ENCODE peak calls at places on chromosomes 7 and 10, in six cellular contexts. F, I, P, Q, U and O are unnamed samples.

GRCh38 chr7:83819911-83820310 is 171.0 kb upstream of the SEMA3E start:
- DNase-seq in F (no peak), I (no peak), P (peak), Q (no peak), U (no peak), O (no peak)

GRCh38 chr10:126314848-126315247 is 73.4 kb downstream of the ADAM12 start:
- DNase-seq in F (no peak), I (no peak), P (no peak), Q (no peak), U (no peak), O (no peak)

GRCh38 chr10:95941115-95941514 is 33.3 kb downstream of the CC2D2B start:
- DNase-seq in F (no peak), I (no peak), P (no peak), Q (no peak), U (no peak), O (no peak)

GRCh38 chr7:97179454-97180104 is 62.1 kb downstream of the SDHAF3 start:
- DNase-seq in F (peak), I (peak), P (peak), Q (peak), U (peak), O (peak)

GRCh38 chr10:119408969-119409371 is 133.5 kb downstream of the RGS10 start:
- DNase-seq in F (no peak), I (no peak), P (no peak), Q (no peak), U (peak), O (no peak)

GRCh38 chr10:132866601-132867381 is 75.6 kb downstream of the CFAP46 start:
- DNase-seq in F (no peak), I (no peak), P (no peak), Q (no peak), U (no peak), O (no peak)

GRCh38 chr7:28988818-28989595 is 30.9 kb upstream of the TRIL start:
- DNase-seq in F (peak), I (no peak), P (peak), Q (no peak), U (peak), O (peak)

GRCh38 chr10:57320416-57320815 is 947.3 kb downstream of the IPMK start:
- DNase-seq in F (no peak), I (no peak), P (no peak), Q (no peak), U (no peak), O (no peak)

GRCh38 chr7:46218461-46219202 is 297.6 kb upstream of the IGFBP3 start:
- DNase-seq in F (no peak), I (no peak), P (no peak), Q (no peak), U (peak), O (no peak)

GRCh38 chr10:34834274-34834673 is 19.2 kb upstream of the PARD3 start:
- DNase-seq in F (no peak), I (no peak), P (no peak), Q (no peak), U (no peak), O (peak)

GRCh38 chr10:84138478-84139125 is 707 bp upstream of the GHITM start:
- DNase-seq in F (peak), I (no peak), P (peak), Q (no peak), U (no peak), O (no peak)

GRCh38 chr10:69446650-69447151 is 4.6 kb upstream of the TSPAN15 start:
- DNase-seq in F (peak), I (no peak), P (peak), Q (no peak), U (peak), O (peak)

GRCh38 chr7:86708334-86708733 is 64.6 kb downstream of the GRM3 start:
- DNase-seq in F (no peak), I (no peak), P (no peak), Q (no peak), U (no peak), O (no peak)

GRCh38 chr10:31134303-31134928 is 102.8 kb upstream of the ZNF438 start:
- DNase-seq in F (peak), I (peak), P (peak), Q (no peak), U (peak), O (peak)

GRCh38 chr7:127892488-127893314 is 138.5 kb downstream of the LRRC4 start:
- DNase-seq in F (no peak), I (no peak), P (peak), Q (no peak), U (no peak), O (no peak)

GRCh38 chr7:22725585-22725984 is 1.4 kb upstream of the IL6 start:
- DNase-seq in F (peak), I (peak), P (peak), Q (no peak), U (peak), O (no peak)

GRCh38 chr10:110857265-110858158 is 14.2 kb upstream of the PDCD4 start:
- DNase-seq in F (no peak), I (peak), P (peak), Q (no peak), U (peak), O (no peak)

GRCh38 chr7:156019308-156019707 is 207.0 kb upstream of the SHH start:
- DNase-seq in F (no peak), I (no peak), P (no peak), Q (no peak), U (no peak), O (no peak)

GRCh38 chr10:125084191-125085186 is 75.9 kb downstream of the CTBP2 start:
- DNase-seq in F (peak), I (no peak), P (peak), Q (no peak), U (peak), O (peak)

GRCh38 chr7:159117366-159118219 is 27.1 kb downstream of the VIPR2 start:
- DNase-seq in F (no peak), I (no peak), P (no peak), Q (no peak), U (no peak), O (no peak)

GRCh38 chr7:121505540-121506182 is 109.6 kb upstream of the FAM3C start:
- DNase-seq in F (no peak), I (no peak), P (no peak), Q (no peak), U (no peak), O (no peak)

GRCh38 chr10:11165591-11166543 is 148.2 kb downstream of the CELF2 start:
- DNase-seq in F (no peak), I (peak), P (no peak), Q (peak), U (peak), O (no peak)

GRCh38 chr10:70090951-70091350 is 38.3 kb downstream of the MACROH2A2 start:
- DNase-seq in F (no peak), I (no peak), P (no peak), Q (no peak), U (no peak), O (no peak)

GRCh38 chr10:60185426-60185825 is 204.2 kb downstream of the ANK3 start:
- DNase-seq in F (no peak), I (no peak), P (no peak), Q (no peak), U (peak), O (no peak)

GRCh38 chr10:43931308-43931930 is 282.7 kb upstream of the ZNF32 start:
- DNase-seq in F (no peak), I (no peak), P (peak), Q (no peak), U (peak), O (peak)

GRCh38 chr10:100895346-100895745 is 17.4 kb upstream of the SLF2 start:
- DNase-seq in F (no peak), I (no peak), P (no peak), Q (no peak), U (no peak), O (no peak)

GRCh38 chr10:86648706-86649426 is 5.5 kb upstream of the OPN4 start:
- DNase-seq in F (peak), I (peak), P (peak), Q (no peak), U (peak), O (peak)

GRCh38 chr10:112361951-112362770 is 11.8 kb upstream of the ACSL5 start:
- DNase-seq in F (no peak), I (no peak), P (peak), Q (no peak), U (peak), O (peak)

GRCh38 chr10:1612910-1613309 is 124.4 kb downstream of the ADARB2 start:
- DNase-seq in F (no peak), I (no peak), P (no peak), Q (no peak), U (no peak), O (no peak)

GRCh38 chr7:7177044-7177517 is 5.3 kb upstream of the C1GALT1 start:
- DNase-seq in F (no peak), I (no peak), P (peak), Q (peak), U (peak), O (peak)

GRCh38 chr7:146115665-146116451 is 743 bp upstream of the CNTNAP2 start:
- DNase-seq in F (no peak), I (peak), P (peak), Q (peak), U (peak), O (peak)

GRCh38 chr7:81186691-81187090 is 267.8 kb upstream of the SEMA3C start:
- DNase-seq in F (no peak), I (no peak), P (peak), Q (no peak), U (peak), O (no peak)

GRCh38 chr10:85861513-85862197 is 504.9 kb downstream of the GRID1 start:
- DNase-seq in F (no peak), I (no peak), P (no peak), Q (no peak), U (no peak), O (no peak)

GRCh38 chr10:72685264-72685921 is 6.5 kb upstream of the MCU start:
- DNase-seq in F (no peak), I (peak), P (no peak), Q (no peak), U (no peak), O (no peak)

GRCh38 chr7:123538897-123539296 is 4.5 kb upstream of the IQUB start:
- DNase-seq in F (no peak), I (no peak), P (peak), Q (no peak), U (peak), O (no peak)

GRCh38 chr7:99876491-99876890 is 342 bp downstream of the OR2AE1 start:
- DNase-seq in F (no peak), I (no peak), P (no peak), Q (no peak), U (no peak), O (no peak)

GRCh38 chr10:113261130-113261529 is 291.7 kb upstream of the HABP2 start:
- DNase-seq in F (no peak), I (no peak), P (no peak), Q (no peak), U (no peak), O (no peak)

GRCh38 chr10:101375073-101375472 is 21.1 kb downstream of the BTRC start:
- DNase-seq in F (no peak), I (no peak), P (no peak), Q (no peak), U (no peak), O (no peak)

GRCh38 chr7:105677803-105678583 is 96.7 kb upstream of the EFCAB10 start:
- DNase-seq in F (no peak), I (peak), P (no peak), Q (no peak), U (no peak), O (no peak)

GRCh38 chr7:101126651-101127459 is at the start of gene SERPINE1:
- DNase-seq in F (peak), I (peak), P (peak), Q (no peak), U (peak), O (peak)

GRCh38 chr7:101125989-101126650 is 784 bp upstream of the SERPINE1 start:
- DNase-seq in F (peak), I (peak), P (peak), Q (no peak), U (peak), O (peak)

GRCh38 chr7:101129603-101130117 is 2.8 kb downstream of the SERPINE1 start:
- DNase-seq in F (no peak), I (no peak), P (no peak), Q (no peak), U (peak), O (no peak)

GRCh38 chr7:101127460-101128039 is 646 bp downstream of the SERPINE1 start:
- DNase-seq in F (no peak), I (no peak), P (no peak), Q (no peak), U (peak), O (no peak)

GRCh38 chr7:101128040-101128834 is 1.3 kb downstream of the SERPINE1 start:
- DNase-seq in F (no peak), I (no peak), P (no peak), Q (no peak), U (peak), O (peak)
- H3K4me3 ChIP-seq in F (no peak), I (no peak), P (peak), Q (no peak), U (peak), O (peak)

DNA sequence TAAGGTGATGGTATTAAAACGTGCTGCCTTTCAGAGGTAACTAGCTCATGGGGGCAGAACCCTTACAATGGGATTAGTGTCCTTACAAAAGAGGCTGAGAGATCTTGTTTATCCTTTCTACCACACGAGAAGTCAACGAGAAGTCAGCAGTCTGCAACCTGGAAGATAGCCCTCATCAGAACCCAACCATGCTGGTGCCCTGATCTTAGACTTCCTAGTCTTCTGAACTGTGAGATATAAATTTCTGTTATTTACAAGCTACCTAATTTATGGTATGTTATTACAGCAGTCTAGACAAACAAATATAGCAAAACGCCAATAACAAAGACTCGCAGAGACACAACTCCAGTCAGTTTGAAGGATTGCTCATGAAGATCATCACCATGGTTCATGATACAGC is 157.5 kb upstream of the TMEM106B start:
- DNase-seq in F (no peak), I (no peak), P (no peak), Q (no peak), U (no peak), O (no peak)
- H3K4me3 ChIP-seq in F (no peak), I (no peak), P (no peak), Q (no peak), U (no peak), O (no peak)

GRCh38 chr10:63140077-63140476 is 6.9 kb downstream of the NRBF2 start:
- DNase-seq in F (no peak), I (no peak), P (no peak), Q (no peak), U (no peak), O (peak)
- H3K4me3 ChIP-seq in F (no peak), I (no peak), P (no peak), Q (no peak), U (no peak), O (no peak)

GRCh38 chr7:94697671-94697994 is 41.7 kb upstream of the SGCE start:
- DNase-seq in F (no peak), I (no peak), P (no peak), Q (no peak), U (no peak), O (no peak)
- H3K4me3 ChIP-seq in F (no peak), I (no peak), P (no peak), Q (no peak), U (no peak), O (no peak)

DNA sequence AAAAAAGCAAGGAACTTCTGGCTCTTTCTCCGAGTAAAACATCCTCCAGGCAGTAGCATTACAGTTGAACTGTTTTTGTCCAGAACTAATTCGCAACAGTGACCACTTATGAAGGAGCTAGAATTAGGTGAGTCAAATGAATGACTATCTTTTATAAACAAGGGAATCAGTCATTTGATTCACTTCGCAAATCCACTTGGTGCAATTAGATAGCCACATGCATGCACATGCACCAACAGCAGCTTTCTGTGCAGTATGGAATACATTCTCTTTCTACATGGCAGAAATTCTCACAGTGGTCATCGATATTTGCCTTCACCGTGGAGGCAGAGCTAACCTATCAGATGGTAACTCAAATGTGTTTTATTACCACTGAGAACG is 118.8 kb downstream of the CDK6 start:
- DNase-seq in F (no peak), I (no peak), P (peak), Q (no peak), U (no peak), O (peak)
- H3K4me3 ChIP-seq in F (peak), I (no peak), P (no peak), Q (no peak), U (no peak), O (peak)

DNA sequence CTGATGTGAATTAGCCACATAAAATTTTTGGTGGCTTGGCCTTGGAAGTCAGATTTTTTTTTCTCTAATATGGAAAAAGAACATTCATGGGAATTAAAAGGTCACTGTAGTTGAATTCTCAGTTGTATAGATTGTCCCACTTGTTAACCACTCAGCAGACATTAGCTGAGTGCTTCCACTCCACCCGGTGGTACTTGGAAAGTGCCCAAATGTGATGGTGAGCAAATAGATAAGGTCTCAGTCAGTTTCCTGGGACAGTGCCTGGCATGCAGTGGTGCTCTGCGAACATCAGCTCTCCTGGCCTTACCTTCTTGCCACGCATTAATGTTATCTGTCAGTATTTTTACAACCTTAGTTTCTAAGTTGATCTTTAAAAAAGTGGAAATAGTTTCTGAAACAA is 1.4 kb downstream of the ATP5F1C start:
- DNase-seq in F (no peak), I (no peak), P (peak), Q (no peak), U (peak), O (peak)
- H3K4me3 ChIP-seq in F (peak), I (peak), P (peak), Q (peak), U (peak), O (peak)

GRCh38 chr10:87776328-87776727 is 41.7 kb downstream of the ATAD1 start:
- DNase-seq in F (no peak), I (no peak), P (no peak), Q (no peak), U (no peak), O (no peak)
- H3K4me3 ChIP-seq in F (no peak), I (no peak), P (no peak), Q (no peak), U (no peak), O (no peak)

GRCh38 chr10:123995082-123995460 is 98.3 kb downstream of the CHST15 start:
- DNase-seq in F (no peak), I (no peak), P (peak), Q (peak), U (peak), O (no peak)
- H3K4me3 ChIP-seq in F (no peak), I (no peak), P (peak), Q (no peak), U (peak), O (peak)